ENCODE peak calls at places on chromosomes 7 and 10, in eight cellular contexts. M is AG09309; U is activated naive CD4-positive, alpha-beta T cell; T is stimulated activated CD8-positive, alpha-beta memory T cell treated with anti-CD3 and anti-CD28 coated beads, Interleukin-4, amount 100 ng/mL, for 4 hours; B is activated effector memory CD4-positive, alpha-beta T cell treated with Interleukin-2 at 50 U/mL for 16 hours; I is neural crest cell; N is HS-5; P is SK-N-DZ. Z is an unnamed sample.

GRCh38 chr10:51092402-51092801 is 18.1 kb downstream of the PRKG1 start:
- DNase-seq in M (no peak), U (no peak), T (no peak), B (no peak), I (no peak), N (no peak), P (no peak), Z (peak)

GRCh38 chr7:146443102-146443501 is 326.5 kb downstream of the CNTNAP2 start:
- DNase-seq in M (no peak), U (no peak), T (no peak), B (no peak), I (no peak), N (no peak), P (no peak), Z (no peak)

GRCh38 chr10:119289227-119289925 is 82.0 kb downstream of the GRK5 start:
- DNase-seq in M (no peak), U (no peak), T (no peak), B (no peak), I (no peak), N (no peak), P (no peak), Z (no peak)

GRCh38 chr7:4934419-4935025 is 24.5 kb downstream of the MMD2 start:
- DNase-seq in M (no peak), U (no peak), T (no peak), B (no peak), I (no peak), N (no peak), P (no peak), Z (no peak)

GRCh38 chr7:152527610-152528032 is 91.8 kb upstream of the KMT2C start:
- DNase-seq in M (no peak), U (no peak), T (no peak), B (no peak), I (no peak), N (no peak), P (no peak), Z (no peak)

GRCh38 chr10:60203993-60204618 is 185.6 kb downstream of the ANK3 start:
- DNase-seq in M (no peak), U (no peak), T (no peak), B (no peak), I (peak), N (no peak), P (peak), Z (peak)

GRCh38 chr10:32937824-32938482 is 20.1 kb downstream of the ITGB1 start:
- DNase-seq in M (no peak), U (no peak), T (no peak), B (no peak), I (no peak), N (no peak), P (no peak), Z (peak)

GRCh38 chr7:123674399-123675091 is 18.9 kb downstream of the LMOD2 start:
- DNase-seq in M (peak), U (no peak), T (no peak), B (no peak), I (no peak), N (peak), P (no peak), Z (no peak)

GRCh38 chr10:114027951-114028350 is 15.7 kb upstream of the ADRB1 start:
- DNase-seq in M (no peak), U (no peak), T (no peak), B (no peak), I (no peak), N (no peak), P (no peak), Z (no peak)

GRCh38 chr10:103241262-103242011 is 4.2 kb upstream of the RPEL1 start:
- DNase-seq in M (no peak), U (no peak), T (no peak), B (no peak), I (no peak), N (no peak), P (no peak), Z (peak)

GRCh38 chr7:129008645-129009414 is 46.1 kb downstream of the TNPO3 start:
- DNase-seq in M (no peak), U (no peak), T (no peak), B (no peak), I (no peak), N (no peak), P (no peak), Z (no peak)

GRCh38 chr7:13457790-13458189 is 531.7 kb downstream of the ETV1 start:
- DNase-seq in M (no peak), U (no peak), T (no peak), B (no peak), I (no peak), N (no peak), P (no peak), Z (no peak)

GRCh38 chr10:19970707-19971106 is 154.5 kb downstream of the PLXDC2 start:
- DNase-seq in M (no peak), U (no peak), T (no peak), B (no peak), I (no peak), N (no peak), P (no peak), Z (no peak)

GRCh38 chr10:15344876-15345285 is 26.2 kb downstream of the FAM171A1 start:
- DNase-seq in M (no peak), U (no peak), T (no peak), B (no peak), I (peak), N (no peak), P (no peak), Z (peak)

GRCh38 chr7:155357573-155358041 is 59.9 kb downstream of the INSIG1 start:
- DNase-seq in M (peak), U (no peak), T (no peak), B (no peak), I (no peak), N (peak), P (no peak), Z (no peak)

GRCh38 chr7:526474-527034 is 6.9 kb upstream of the PDGFA start:
- DNase-seq in M (no peak), U (no peak), T (no peak), B (no peak), I (no peak), N (no peak), P (no peak), Z (no peak)

GRCh38 chr10:32163774-32164148 is 107.5 kb upstream of the KIF5B start:
- DNase-seq in M (no peak), U (no peak), T (no peak), B (no peak), I (no peak), N (no peak), P (no peak), Z (no peak)

GRCh38 chr7:66013938-66014337 is 31.9 kb upstream of the GUSB start:
- DNase-seq in M (peak), U (no peak), T (no peak), B (no peak), I (no peak), N (no peak), P (peak), Z (no peak)